ENCODE peak calls at places on chromosomes 7 and 10, in four cellular contexts. E, B, S and H are unnamed samples.

GRCh38 chr10:94076325-94076841 is 82.7 kb downstream of the PLCE1 start:
- DNase-seq in E (peak), B (no peak), S (peak), H (no peak)

GRCh38 chr10:110005716-110006115 is 2.1 kb upstream of the ADD3 start:
- DNase-seq in E (no peak), B (no peak), S (peak), H (peak)

GRCh38 chr7:99789441-99790070 is 5.6 kb upstream of the CYP3A4 start:
- DNase-seq in E (no peak), B (no peak), S (no peak), H (no peak)

GRCh38 chr10:24097771-24098207 is 111.1 kb upstream of the KIAA1217 start:
- DNase-seq in E (no peak), B (no peak), S (no peak), H (no peak)

GRCh38 chr10:79559726-79560125 is 481 bp downstream of the SFTPA2 start:
- DNase-seq in E (no peak), B (no peak), S (no peak), H (peak)

GRCh38 chr10:48227213-48227612 is 47.3 kb downstream of the FRMPD2 start:
- DNase-seq in E (no peak), B (no peak), S (no peak), H (no peak)

GRCh38 chr7:147311332-147311731 is 1194.7 kb downstream of the CNTNAP2 start:
- DNase-seq in E (no peak), B (no peak), S (no peak), H (no peak)

GRCh38 chr10:14244147-14244546 is 86.6 kb downstream of the FRMD4A start:
- DNase-seq in E (no peak), B (no peak), S (no peak), H (no peak)

GRCh38 chr10:124039432-124040086 is 53.8 kb downstream of the CHST15 start:
- DNase-seq in E (no peak), B (no peak), S (no peak), H (peak)

GRCh38 chr10:116444527-116445142 is 17.0 kb downstream of the PNLIPRP3 start:
- DNase-seq in E (peak), B (peak), S (peak), H (peak)

GRCh38 chr10:61754553-61755540 is 92.1 kb downstream of the CABCOCO1 start:
- DNase-seq in E (no peak), B (no peak), S (no peak), H (no peak)

GRCh38 chr7:73864981-73865711 is 4.2 kb downstream of the TMEM270 start:
- DNase-seq in E (no peak), B (no peak), S (no peak), H (no peak)

GRCh38 chr10:12768156-12768731 is 233.3 kb downstream of the CCDC3 start:
- DNase-seq in E (peak), B (peak), S (no peak), H (no peak)

GRCh38 chr7:100105534-100105933 is 4.1 kb downstream of the AP4M1 start:
- DNase-seq in E (no peak), B (no peak), S (no peak), H (no peak)

GRCh38 chr7:150668472-150668911 is 17.0 kb upstream of the GIMAP2 start:
- DNase-seq in E (no peak), B (no peak), S (no peak), H (no peak)

GRCh38 chr7:144622751-144623150 is 213.1 kb downstream of the TPK1 start:
- DNase-seq in E (no peak), B (no peak), S (no peak), H (no peak)

GRCh38 chr10:124110882-124111281 is 17.5 kb upstream of the CHST15 start:
- DNase-seq in E (no peak), B (no peak), S (no peak), H (peak)

GRCh38 chr10:79230563-79231249 is 116.6 kb upstream of the PPIF start:
- DNase-seq in E (no peak), B (no peak), S (no peak), H (no peak)

GRCh38 chr10:103685880-103686669 is 169.3 kb downstream of the SH3PXD2A start:
- DNase-seq in E (peak), B (peak), S (peak), H (peak)

GRCh38 chr7:115805458-115805857 is 225.1 kb downstream of the TFEC start:
- DNase-seq in E (peak), B (no peak), S (no peak), H (no peak)

GRCh38 chr10:113788604-113789083 is 37.2 kb downstream of the PLEKHS1 start:
- DNase-seq in E (peak), B (peak), S (peak), H (peak)

GRCh38 chr10:121036431-121036830 is 185.3 kb downstream of the WDR11 start:
- DNase-seq in E (no peak), B (no peak), S (peak), H (no peak)

GRCh38 chr10:48769706-48770105 is 85.0 kb downstream of the WDFY4 start:
- DNase-seq in E (no peak), B (no peak), S (no peak), H (no peak)

GRCh38 chr7:90657481-90657880 is 61.4 kb downstream of the CDK14 start:
- DNase-seq in E (no peak), B (no peak), S (no peak), H (no peak)

GRCh38 chr7:157831143-157831900 is 494.5 kb downstream of the DNAJB6 start:
- DNase-seq in E (no peak), B (no peak), S (no peak), H (no peak)

GRCh38 chr10:26770069-26770468 is 72.6 kb downstream of the PDSS1 start:
- DNase-seq in E (no peak), B (no peak), S (no peak), H (no peak)

GRCh38 chr10:22259280-22259679 is 41.5 kb upstream of the EBLN1 start:
- DNase-seq in E (peak), B (no peak), S (no peak), H (no peak)

GRCh38 chr7:41870505-41871138 is 167.7 kb upstream of the INHBA start:
- DNase-seq in E (no peak), B (no peak), S (no peak), H (peak)

GRCh38 chr10:132096223-132096622 is 30.5 kb downstream of the JAKMIP3 start:
- DNase-seq in E (peak), B (peak), S (peak), H (no peak)

GRCh38 chr10:37855691-37856090 is 1.7 kb downstream of the ZNF248 start:
- DNase-seq in E (peak), B (no peak), S (no peak), H (no peak)

GRCh38 chr10:37854606-37855005 is 2.8 kb downstream of the ZNF248 start:
- DNase-seq in E (peak), B (no peak), S (no peak), H (no peak)

GRCh38 chr10:37857287-37858211 is at the start of gene ZNF248:
- DNase-seq in E (peak), B (peak), S (no peak), H (peak)

GRCh38 chr10:37860494-37861190 is 3.2 kb upstream of the ZNF248 start:
- DNase-seq in E (peak), B (no peak), S (no peak), H (no peak)

GRCh38 chr10:37856881-37857286 is 526 bp downstream of the ZNF248 start:
- DNase-seq in E (peak), B (no peak), S (no peak), H (peak)
- H3K27ac ChIP-seq in E (peak), B (peak), S (no peak), H (peak)

DNA sequence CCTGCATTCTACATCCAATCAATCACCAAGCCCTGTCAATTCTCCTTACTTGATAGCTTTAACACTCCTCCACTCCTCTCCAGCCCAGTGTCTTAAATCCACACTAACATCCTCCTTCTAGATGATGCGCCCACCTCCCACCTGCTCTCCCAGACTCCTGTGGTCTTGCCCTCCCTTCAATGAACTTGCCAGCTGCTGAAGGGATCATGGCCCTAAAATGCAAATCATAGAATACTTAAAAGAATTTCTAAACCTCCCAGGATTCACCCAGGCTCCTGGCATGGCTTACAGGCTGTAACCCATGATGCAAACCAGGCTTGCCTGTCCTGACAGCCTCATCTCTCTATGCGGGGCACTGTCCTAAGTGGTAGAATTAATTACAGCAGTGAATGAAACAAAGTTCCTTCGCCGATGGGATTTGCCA is 43.6 kb downstream of the SYPL1 start:
- DNase-seq in E (no peak), B (no peak), S (no peak), H (no peak)
- H3K27ac ChIP-seq in E (no peak), B (peak), S (no peak), H (no peak)

GRCh38 chr7:51034531-51035264 is 252.0 kb upstream of the GRB10 start:
- DNase-seq in E (peak), B (no peak), S (peak), H (no peak)
- H3K27ac ChIP-seq in E (peak), B (no peak), S (peak), H (no peak)

GRCh38 chr10:10922062-10922461 is 95.6 kb upstream of the CELF2 start:
- DNase-seq in E (no peak), B (no peak), S (no peak), H (no peak)
- H3K27ac ChIP-seq in E (no peak), B (no peak), S (no peak), H (no peak)